ENCODE peak calls at places on chromosome 11, in six cellular contexts. One of them, this sample, is unnamed. For H3K9me3, the result is how much of the 10 kb centered on the place peaks cover.

GRCh38 chr11:125114518-125114917 is 3.1 kb upstream of the TMEM218 start:
- DNase-seq in pancreas: no peak
- DNase-seq in adrenal gland: no peak
- DNase-seq in cardiac muscle cell: no peak
- DNase-seq in CD4-positive, alpha-beta T cell: no peak
- DNase-seq in upper lobe of right lung: no peak
- DNase-seq in this sample: no peak

GRCh38 chr11:706439-706956 is 467 bp downstream of the EPS8L2 start:
- DNase-seq in adrenal gland: no peak
- DNase-seq in CD4-positive, alpha-beta T cell: no peak
- DNase-seq in upper lobe of right lung: no peak
- DNase-seq in cardiac muscle cell: no peak
- DNase-seq in pancreas: peak
- DNase-seq in this sample: peak

GRCh38 chr11:123562166-123562565 is 92.3 kb downstream of the SCN3B start:
- DNase-seq in adrenal gland: no peak
- DNase-seq in CD4-positive, alpha-beta T cell: no peak
- DNase-seq in pancreas: no peak
- DNase-seq in upper lobe of right lung: no peak
- DNase-seq in cardiac muscle cell: peak
- DNase-seq in this sample: no peak

GRCh38 chr11:106228996-106229395 is 151.5 kb downstream of the AASDHPPT start:
- DNase-seq in cardiac muscle cell: no peak
- DNase-seq in pancreas: no peak
- DNase-seq in upper lobe of right lung: no peak
- DNase-seq in adrenal gland: no peak
- DNase-seq in CD4-positive, alpha-beta T cell: no peak
- DNase-seq in this sample: no peak

GRCh38 chr11:67240575-67241389 is 25.5 kb upstream of the GRK2 start:
- DNase-seq in CD4-positive, alpha-beta T cell: peak
- DNase-seq in adrenal gland: peak
- DNase-seq in pancreas: no peak
- DNase-seq in cardiac muscle cell: peak
- DNase-seq in upper lobe of right lung: peak
- DNase-seq in this sample: peak

GRCh38 chr11:60783911-60784310 is 1.2 kb upstream of the MS4A10 start:
- DNase-seq in CD4-positive, alpha-beta T cell: no peak
- DNase-seq in cardiac muscle cell: no peak
- DNase-seq in pancreas: no peak
- DNase-seq in adrenal gland: no peak
- DNase-seq in upper lobe of right lung: peak
- DNase-seq in this sample: no peak

GRCh38 chr11:17387811-17388210 is 648 bp downstream of the KCNJ11 start:
- DNase-seq in pancreas: no peak
- DNase-seq in adrenal gland: no peak
- DNase-seq in CD4-positive, alpha-beta T cell: no peak
- DNase-seq in cardiac muscle cell: no peak
- DNase-seq in upper lobe of right lung: no peak
- DNase-seq in this sample: no peak

GRCh38 chr11:67233584-67234190 is 32.6 kb upstream of the GRK2 start:
- DNase-seq in CD4-positive, alpha-beta T cell: no peak
- DNase-seq in pancreas: no peak
- DNase-seq in cardiac muscle cell: no peak
- DNase-seq in upper lobe of right lung: no peak
- DNase-seq in adrenal gland: no peak
- DNase-seq in this sample: no peak

GRCh38 chr11:8709002-8709672 is 26.5 kb downstream of the RPL27A start:
- DNase-seq in CD4-positive, alpha-beta T cell: no peak
- DNase-seq in adrenal gland: peak
- DNase-seq in pancreas: no peak
- DNase-seq in upper lobe of right lung: no peak
- DNase-seq in cardiac muscle cell: no peak
- DNase-seq in this sample: no peak

GRCh38 chr11:113444469-113445122 is 30.6 kb downstream of the DRD2 start:
- DNase-seq in adrenal gland: no peak
- DNase-seq in pancreas: no peak
- DNase-seq in upper lobe of right lung: no peak
- DNase-seq in CD4-positive, alpha-beta T cell: no peak
- DNase-seq in cardiac muscle cell: no peak
- DNase-seq in this sample: no peak

GRCh38 chr11:8342821-8343681 is 79.4 kb upstream of the LMO1 start:
- DNase-seq in pancreas: no peak
- DNase-seq in CD4-positive, alpha-beta T cell: no peak
- DNase-seq in cardiac muscle cell: no peak
- DNase-seq in upper lobe of right lung: no peak
- DNase-seq in adrenal gland: no peak
- DNase-seq in this sample: no peak

GRCh38 chr11:46222485-46223251 is 54.8 kb upstream of the CREB3L1 start:
- DNase-seq in CD4-positive, alpha-beta T cell: no peak
- DNase-seq in upper lobe of right lung: no peak
- DNase-seq in pancreas: no peak
- DNase-seq in adrenal gland: no peak
- DNase-seq in cardiac muscle cell: peak
- DNase-seq in this sample: no peak

GRCh38 chr11:27055065-27055682 is 14.6 kb downstream of the BBOX1 start:
- DNase-seq in cardiac muscle cell: peak
- DNase-seq in upper lobe of right lung: no peak
- DNase-seq in pancreas: no peak
- DNase-seq in adrenal gland: no peak
- DNase-seq in CD4-positive, alpha-beta T cell: no peak
- DNase-seq in this sample: peak

GRCh38 chr11:114569781-114570180 is 10.1 kb upstream of the NXPE1 start:
- DNase-seq in pancreas: no peak
- DNase-seq in adrenal gland: no peak
- DNase-seq in upper lobe of right lung: no peak
- DNase-seq in cardiac muscle cell: peak
- DNase-seq in CD4-positive, alpha-beta T cell: no peak
- DNase-seq in this sample: peak

GRCh38 chr11:7703785-7704184 is 2.5 kb downstream of the OVCH2 start:
- DNase-seq in pancreas: no peak
- DNase-seq in CD4-positive, alpha-beta T cell: no peak
- DNase-seq in adrenal gland: no peak
- DNase-seq in upper lobe of right lung: no peak
- DNase-seq in cardiac muscle cell: peak
- DNase-seq in this sample: no peak

GRCh38 chr11:34719303-34719848 is 98.5 kb downstream of the EHF start:
- DNase-seq in upper lobe of right lung: no peak
- DNase-seq in adrenal gland: no peak
- DNase-seq in pancreas: no peak
- DNase-seq in cardiac muscle cell: no peak
- DNase-seq in CD4-positive, alpha-beta T cell: no peak
- DNase-seq in this sample: no peak

DNA sequence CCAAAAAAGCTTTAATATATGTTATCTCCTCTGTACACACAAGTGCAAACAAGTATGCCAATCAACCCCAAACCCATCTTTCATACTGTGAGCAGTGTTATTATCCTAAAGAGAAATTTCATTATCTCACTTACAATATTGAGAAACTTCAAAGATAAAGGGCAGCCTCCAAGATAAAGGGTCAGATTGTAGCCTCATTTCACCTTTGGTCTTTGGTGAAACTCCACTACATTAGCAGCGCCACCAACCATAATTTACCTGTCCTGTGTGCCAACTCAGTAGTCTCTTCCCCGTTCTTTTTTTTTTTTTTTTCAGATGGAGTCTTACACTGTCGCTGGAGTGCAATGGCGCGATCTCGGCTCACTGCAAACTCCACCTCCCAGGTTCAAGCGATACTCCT is 9.4 kb downstream of the SYTL2 start:
- DNase-seq in pancreas: no peak
- DNase-seq in cardiac muscle cell: no peak
- DNase-seq in adrenal gland: no peak
- DNase-seq in CD4-positive, alpha-beta T cell: no peak
- DNase-seq in upper lobe of right lung: no peak
- DNase-seq in this sample: peak
- H3K9me3 ChIP-seq in pancreas: under half
- H3K9me3 ChIP-seq in cardiac muscle cell: under half
- H3K9me3 ChIP-seq in adrenal gland: under half
- H3K9me3 ChIP-seq in CD4-positive, alpha-beta T cell: under half
- H3K9me3 ChIP-seq in upper lobe of right lung: under half
- H3K9me3 ChIP-seq in this sample: under half

GRCh38 chr11:50032574-50032973 is at the start of gene OR4C45:
- DNase-seq in CD4-positive, alpha-beta T cell: no peak
- DNase-seq in cardiac muscle cell: no peak
- DNase-seq in upper lobe of right lung: no peak
- DNase-seq in adrenal gland: no peak
- DNase-seq in pancreas: no peak
- DNase-seq in this sample: no peak
- H3K9me3 ChIP-seq in CD4-positive, alpha-beta T cell: under half
- H3K9me3 ChIP-seq in cardiac muscle cell: under half
- H3K9me3 ChIP-seq in upper lobe of right lung: under half
- H3K9me3 ChIP-seq in adrenal gland: under half
- H3K9me3 ChIP-seq in pancreas: under half
- H3K9me3 ChIP-seq in this sample: under half

GRCh38 chr11:134535029-134536025 is 123.3 kb upstream of the B3GAT1 start:
- DNase-seq in upper lobe of right lung: peak
- DNase-seq in adrenal gland: peak
- DNase-seq in cardiac muscle cell: no peak
- DNase-seq in CD4-positive, alpha-beta T cell: no peak
- DNase-seq in pancreas: peak
- DNase-seq in this sample: peak
- H3K9me3 ChIP-seq in upper lobe of right lung: under half
- H3K9me3 ChIP-seq in adrenal gland: under half
- H3K9me3 ChIP-seq in cardiac muscle cell: under half
- H3K9me3 ChIP-seq in CD4-positive, alpha-beta T cell: under half
- H3K9me3 ChIP-seq in pancreas: under half
- H3K9me3 ChIP-seq in this sample: under half

GRCh38 chr11:134741453-134742227 is 329.6 kb upstream of the B3GAT1 start:
- DNase-seq in adrenal gland: peak
- DNase-seq in cardiac muscle cell: peak
- DNase-seq in CD4-positive, alpha-beta T cell: no peak
- DNase-seq in pancreas: no peak
- DNase-seq in upper lobe of right lung: no peak
- DNase-seq in this sample: peak
- H3K9me3 ChIP-seq in adrenal gland: under half
- H3K9me3 ChIP-seq in cardiac muscle cell: under half
- H3K9me3 ChIP-seq in CD4-positive, alpha-beta T cell: under half
- H3K9me3 ChIP-seq in pancreas: under half
- H3K9me3 ChIP-seq in upper lobe of right lung: under half
- H3K9me3 ChIP-seq in this sample: under half